ENCODE peak calls at places on chromosomes 11 and 22, in eight cellular contexts. Y, H, T, C, N, J, M and Z are unnamed samples.

GRCh38 chr11:96388891-96389603 is 665 bp downstream of the CCDC82 start:
- DNase-seq in M (no peak), C (no peak), T (peak), J (no peak), Y (no peak), H (no peak), N (no peak), Z (no peak)

GRCh38 chr11:113446112-113446511 is 29.1 kb downstream of the DRD2 start:
- DNase-seq in N (no peak), T (peak), C (no peak), Y (no peak), H (no peak), M (no peak), J (no peak), Z (no peak)

GRCh38 chr22:26589367-26589844 is 526 bp downstream of the TPST2 start:
- DNase-seq in Y (peak), M (no peak), H (no peak), N (peak), J (peak), C (no peak), T (peak), Z (no peak)

GRCh38 chr11:95337175-95337957 is 106.4 kb upstream of the SESN3 start:
- DNase-seq in C (no peak), H (no peak), Y (no peak), J (no peak), M (no peak), N (peak), T (peak), Z (no peak)

GRCh38 chr11:111918390-111919256 is at the start of gene C11orf52:
- DNase-seq in J (peak), M (no peak), H (no peak), Y (no peak), N (no peak), T (no peak), C (no peak), Z (no peak)

GRCh38 chr11:45945392-45945999 is 23.0 kb downstream of the LARGE2 start:
- DNase-seq in M (no peak), C (no peak), Y (no peak), N (no peak), J (no peak), H (no peak), T (no peak), Z (no peak)

GRCh38 chr11:48019230-48019584 is 38.8 kb downstream of the PTPRJ start:
- DNase-seq in T (no peak), C (no peak), J (peak), M (no peak), N (no peak), H (no peak), Y (no peak), Z (no peak)

GRCh38 chr11:57464343-57465181 is 4.2 kb downstream of the RTN4RL2 start:
- DNase-seq in C (no peak), Y (no peak), T (peak), N (no peak), J (no peak), M (no peak), H (no peak), Z (no peak)

GRCh38 chr11:93000511-93001476 is 31.3 kb downstream of the MTNR1B start:
- DNase-seq in T (peak), N (no peak), Y (no peak), H (peak), J (peak), M (no peak), C (no peak), Z (no peak)

GRCh38 chr11:134261626-134262488 is 8.5 kb downstream of the ACAD8 start:
- DNase-seq in N (peak), T (peak), M (no peak), C (no peak), H (no peak), Y (no peak), J (peak), Z (no peak)

GRCh38 chr11:19790831-19791552 is 78.4 kb downstream of the NAV2 start:
- DNase-seq in T (no peak), C (no peak), M (no peak), H (no peak), J (peak), Y (no peak), N (no peak), Z (no peak)

GRCh38 chr11:90916706-90917105 is 693.9 kb upstream of the CHORDC1 start:
- DNase-seq in T (no peak), Y (no peak), H (no peak), M (no peak), C (no peak), N (no peak), J (no peak), Z (no peak)

GRCh38 chr11:35144103-35144741 is 5.3 kb downstream of the CD44 start:
- DNase-seq in C (no peak), J (no peak), M (no peak), N (peak), Y (no peak), H (peak), T (peak), Z (peak)

GRCh38 chr11:69166186-69167115 is 10.7 kb downstream of the SMIM38 start:
- DNase-seq in N (peak), C (no peak), M (peak), H (peak), J (no peak), T (peak), Y (no peak), Z (peak)

GRCh38 chr11:133842053-133842452 is 3.3 kb downstream of the SPATA19 start:
- DNase-seq in Y (no peak), J (no peak), M (no peak), C (no peak), T (no peak), N (no peak), H (no peak), Z (no peak)

GRCh38 chr11:67264260-67264659 is 2.0 kb upstream of the GRK2 start:
- DNase-seq in M (no peak), T (no peak), C (no peak), N (no peak), Y (no peak), J (no peak), H (no peak), Z (no peak)

GRCh38 chr11:12606597-12606996 is 67.6 kb upstream of the TEAD1 start:
- DNase-seq in Y (no peak), H (no peak), T (peak), M (no peak), J (no peak), N (no peak), C (no peak), Z (no peak)

GRCh38 chr11:20056109-20057054 is 103.9 kb downstream of the DBX1 start:
- DNase-seq in N (no peak), M (no peak), H (no peak), T (peak), Y (no peak), C (no peak), J (no peak), Z (no peak)

GRCh38 chr11:61976420-61976800 is 9.0 kb upstream of the FTH1 start:
- DNase-seq in J (no peak), T (no peak), Y (no peak), H (no peak), C (no peak), M (no peak), N (no peak), Z (no peak)

GRCh38 chr22:43135565-43135964 is 7.6 kb downstream of the MCAT start:
- DNase-seq in Y (no peak), J (no peak), M (no peak), T (no peak), N (no peak), H (no peak), C (no peak), Z (no peak)

GRCh38 chr11:38818720-38819119 is 2220.7 kb upstream of the RAG2 start:
- DNase-seq in J (no peak), T (no peak), Y (no peak), N (no peak), H (no peak), C (no peak), M (no peak), Z (no peak)

GRCh38 chr11:79189604-79190003 is 251.2 kb downstream of the TENM4 start:
- DNase-seq in M (no peak), C (no peak), T (no peak), Y (no peak), N (no peak), J (no peak), H (no peak), Z (no peak)

GRCh38 chr11:56331861-56332491 is 13.9 kb upstream of the OR8K1 start:
- DNase-seq in C (no peak), M (no peak), J (no peak), T (no peak), N (no peak), H (no peak), Y (no peak), Z (no peak)

GRCh38 chr11:129418039-129418438 is 42.4 kb downstream of the BARX2 start:
- DNase-seq in J (peak), M (no peak), H (no peak), Y (no peak), C (no peak), N (peak), T (no peak), Z (no peak)

GRCh38 chr11:63847363-63847762 is 8.5 kb downstream of the MARK2 start:
- DNase-seq in C (no peak), T (no peak), J (peak), N (no peak), Y (peak), M (no peak), H (no peak), Z (no peak)

GRCh38 chr11:46710821-46711269 is 8.2 kb upstream of the F2 start:
- DNase-seq in Y (peak), T (peak), C (no peak), N (no peak), M (no peak), J (no peak), H (peak), Z (no peak)

GRCh38 chr11:111938687-111939160 is 1.6 kb downstream of the DIXDC1 start:
- DNase-seq in Y (no peak), T (peak), H (no peak), C (no peak), J (no peak), N (peak), M (no peak), Z (peak)

GRCh38 chr11:121741954-121742361 is 289.2 kb upstream of the SORL1-AS1 start:
- DNase-seq in M (no peak), C (no peak), N (no peak), Y (peak), J (no peak), T (peak), H (no peak), Z (no peak)

GRCh38 chr11:119316017-119316728 is 757 bp downstream of the MCAM start:
- DNase-seq in C (no peak), Y (no peak), N (no peak), H (no peak), T (no peak), J (peak), M (no peak), Z (no peak)

GRCh38 chr11:43708776-43709175 is 28.2 kb downstream of the HSD17B12 start:
- DNase-seq in M (no peak), N (no peak), Y (no peak), C (no peak), J (peak), T (no peak), H (no peak), Z (no peak)

GRCh38 chr11:44945639-44946038 is 5.0 kb downstream of the TP53I11 start:
- DNase-seq in Y (no peak), J (no peak), H (no peak), C (no peak), T (no peak), N (no peak), M (no peak), Z (no peak)

GRCh38 chr11:125335101-125335500 is 161.0 kb downstream of the FEZ1 start:
- DNase-seq in M (no peak), Y (no peak), H (no peak), T (no peak), J (no peak), C (no peak), N (no peak), Z (no peak)

GRCh38 chr11:47607380-47607779 is 13.2 kb upstream of the C1QTNF4 start:
- DNase-seq in J (no peak), N (no peak), T (peak), C (no peak), M (no peak), H (no peak), Y (no peak), Z (no peak)

GRCh38 chr22:46965552-46966494 is 203.4 kb downstream of the TBC1D22A start:
- DNase-seq in J (no peak), N (no peak), H (no peak), M (no peak), Y (no peak), T (peak), C (no peak), Z (no peak)

GRCh38 chr11:18012314-18012905 is 437 bp downstream of the SERGEF start:
- DNase-seq in M (peak), H (no peak), J (peak), N (peak), T (peak), Y (peak), C (no peak), Z (no peak)